ENCODE peak calls at places on chromosomes 3 and 15, in five cellular contexts. One of them, this sample, is unnamed.

GRCh38 chr15:49282366-49282765 is 112.3 kb downstream of the GALK2 start:
- DNase-seq in spleen: no peak
- DNase-seq in endodermal cell: no peak
- DNase-seq in neural crest cell: no peak
- DNase-seq in body of pancreas: no peak
- DNase-seq in this sample: no peak

GRCh38 chr3:180275176-180275575 is 238.4 kb upstream of the PEX5L start:
- DNase-seq in neural crest cell: no peak
- DNase-seq in body of pancreas: no peak
- DNase-seq in endodermal cell: no peak
- DNase-seq in spleen: no peak
- DNase-seq in this sample: no peak

GRCh38 chr15:66609876-66610275 is 44.1 kb upstream of the LCTL start:
- DNase-seq in neural crest cell: no peak
- DNase-seq in spleen: peak; percentile 39
- DNase-seq in body of pancreas: no peak
- DNase-seq in endodermal cell: peak; percentile 43
- DNase-seq in this sample: no peak

GRCh38 chr3:55180936-55181535 is 253.2 kb upstream of the LRTM1 start:
- DNase-seq in body of pancreas: peak; percentile 31
- DNase-seq in spleen: no peak
- DNase-seq in endodermal cell: peak; percentile 58
- DNase-seq in neural crest cell: peak; percentile 40
- DNase-seq in this sample: peak; percentile 38

GRCh38 chr3:88610820-88611219 is 461.1 kb downstream of the C3orf38 start:
- DNase-seq in neural crest cell: no peak
- DNase-seq in spleen: no peak
- DNase-seq in endodermal cell: no peak
- DNase-seq in body of pancreas: no peak
- DNase-seq in this sample: no peak

GRCh38 chr3:195908439-195909293 is at the start of gene TNK2:
- DNase-seq in body of pancreas: peak; percentile 31
- DNase-seq in neural crest cell: no peak
- DNase-seq in spleen: peak; percentile 92
- DNase-seq in endodermal cell: peak; percentile 83
- DNase-seq in this sample: peak; percentile 44

GRCh38 chr3:36992806-36993325 is at the start of gene EPM2AIP1:
- DNase-seq in body of pancreas: no peak
- DNase-seq in endodermal cell: peak; percentile 100
- DNase-seq in neural crest cell: no peak
- DNase-seq in spleen: peak; percentile 96
- DNase-seq in this sample: peak; percentile 80

GRCh38 chr15:46280753-46281521 is 646.1 kb downstream of the SQOR start:
- DNase-seq in neural crest cell: no peak
- DNase-seq in body of pancreas: peak; percentile 53
- DNase-seq in spleen: no peak
- DNase-seq in endodermal cell: peak; percentile 72
- DNase-seq in this sample: no peak

DNA sequence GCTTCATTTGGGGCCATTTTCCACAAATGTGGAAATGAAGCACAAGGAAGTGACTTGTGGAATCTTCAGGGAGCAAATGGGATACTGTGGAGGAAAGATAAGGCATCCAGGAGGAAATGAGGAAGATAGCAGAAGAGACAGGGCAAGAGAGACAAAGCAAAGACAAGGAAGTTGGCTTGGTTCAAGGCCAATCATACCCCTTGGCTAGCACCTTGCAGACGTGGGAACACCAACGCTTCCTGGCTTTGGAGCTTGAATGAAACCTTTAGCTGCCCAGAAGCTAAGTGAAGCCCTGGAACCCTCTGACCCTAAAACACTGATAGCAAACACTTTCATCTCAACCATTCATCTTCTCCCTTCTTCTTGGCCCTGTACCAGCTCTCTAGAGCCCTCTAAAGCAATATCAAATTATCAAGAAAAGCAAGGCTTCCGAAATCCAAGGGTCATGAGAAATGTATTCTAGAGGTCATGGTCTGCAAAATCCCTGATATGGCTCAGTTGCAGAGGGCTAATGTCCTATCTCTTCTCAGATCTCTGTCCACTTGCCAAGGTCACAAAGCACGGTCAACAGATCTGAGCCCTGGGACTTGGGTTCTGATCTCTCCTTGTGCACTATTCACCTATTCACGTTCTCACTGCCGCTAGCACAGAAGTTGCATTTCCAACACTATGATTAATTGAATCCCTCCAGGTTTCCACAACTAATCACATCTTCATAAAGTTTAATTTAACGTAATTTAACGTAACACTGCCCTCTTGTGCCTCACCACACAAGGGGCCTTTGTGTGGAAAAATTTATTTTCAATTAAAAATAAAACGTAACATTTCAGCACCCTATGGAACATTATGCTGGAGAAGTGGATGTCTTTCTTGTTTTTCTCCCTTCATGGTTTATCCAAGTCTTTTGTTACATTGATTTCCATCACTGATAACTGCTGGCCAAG is 557.6 kb upstream of the ADAMTS9 start:
- DNase-seq in spleen: no peak
- DNase-seq in neural crest cell: no peak
- DNase-seq in endodermal cell: no peak
- DNase-seq in body of pancreas: no peak
- DNase-seq in this sample: no peak
- TF ChIP-seq CTCF in spleen: no peak
- TF ChIP-seq CTCF in neural crest cell: peak; percentile 56
- TF ChIP-seq CTCF in endodermal cell: peak; percentile 60
- TF ChIP-seq CTCF in body of pancreas: peak; percentile 25
- TF ChIP-seq CTCF in this sample: no peak

GRCh38 chr3:72633101-72633500 is 215.1 kb downstream of the SHQ1 start:
- DNase-seq in body of pancreas: no peak
- DNase-seq in endodermal cell: no peak
- DNase-seq in spleen: no peak
- DNase-seq in neural crest cell: no peak
- DNase-seq in this sample: no peak

GRCh38 chr3:72633534-72633933 is 214.7 kb downstream of the SHQ1 start:
- DNase-seq in spleen: no peak
- DNase-seq in neural crest cell: no peak
- DNase-seq in body of pancreas: no peak
- DNase-seq in endodermal cell: no peak
- DNase-seq in this sample: no peak

GRCh38 chr3:72636947-72637647 is 211.1 kb downstream of the SHQ1 start:
- DNase-seq in body of pancreas: no peak
- DNase-seq in endodermal cell: no peak
- DNase-seq in spleen: no peak
- DNase-seq in neural crest cell: no peak
- DNase-seq in this sample: no peak

GRCh38 chr3:72634128-72634527 is 214.1 kb downstream of the SHQ1 start:
- DNase-seq in endodermal cell: no peak
- DNase-seq in neural crest cell: no peak
- DNase-seq in body of pancreas: no peak
- DNase-seq in spleen: no peak
- DNase-seq in this sample: no peak

DNA sequence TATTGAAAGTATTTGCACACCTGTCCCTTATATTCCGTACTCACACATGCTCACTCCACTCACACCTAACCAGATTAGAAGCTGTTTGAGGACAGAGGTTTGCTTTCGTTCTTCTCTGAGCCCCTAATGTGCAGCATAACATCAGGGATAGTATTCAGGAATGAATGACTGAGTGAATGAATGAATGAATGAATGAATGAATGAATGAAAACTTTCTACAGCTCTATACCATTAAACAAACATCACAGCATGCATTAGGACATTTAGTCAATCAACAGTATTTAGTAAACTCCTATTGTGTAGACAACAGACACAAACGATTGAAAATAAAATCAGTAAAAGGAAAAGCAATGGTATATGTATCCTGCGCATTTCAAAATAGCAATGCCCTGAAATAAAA is 212.7 kb downstream of the SHQ1 start:
- DNase-seq in endodermal cell: no peak
- DNase-seq in spleen: no peak
- DNase-seq in body of pancreas: no peak
- DNase-seq in neural crest cell: no peak
- DNase-seq in this sample: no peak
- TF ChIP-seq CTCF in endodermal cell: no peak
- TF ChIP-seq CTCF in spleen: no peak
- TF ChIP-seq CTCF in body of pancreas: no peak
- TF ChIP-seq CTCF in neural crest cell: no peak
- TF ChIP-seq CTCF in this sample: no peak

DNA sequence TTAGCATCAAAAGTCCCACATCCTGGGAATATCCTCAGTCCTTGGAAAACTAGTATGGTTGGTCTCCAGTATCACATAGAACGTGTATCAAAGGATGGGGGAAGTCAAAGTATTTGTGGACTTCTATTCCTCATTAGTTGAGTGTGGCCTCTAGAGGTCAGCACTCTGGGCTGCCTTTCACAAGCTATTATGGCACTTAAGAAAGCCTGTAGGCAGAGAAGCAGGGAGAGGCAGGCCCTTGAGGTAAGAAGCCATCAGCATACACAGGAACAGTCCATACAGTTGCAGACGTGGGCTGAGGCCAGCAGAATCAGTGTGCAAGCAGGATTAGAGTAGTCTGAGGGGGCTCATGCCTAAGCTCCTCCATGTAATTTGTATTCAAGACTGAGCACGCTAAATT is 341.7 kb downstream of the CLSTN2 start:
- DNase-seq in endodermal cell: peak; percentile 78
- DNase-seq in spleen: no peak
- DNase-seq in neural crest cell: peak; percentile 4
- DNase-seq in body of pancreas: peak; percentile 13
- DNase-seq in this sample: no peak
- TF ChIP-seq CTCF in endodermal cell: peak; percentile 78
- TF ChIP-seq CTCF in spleen: no peak
- TF ChIP-seq CTCF in neural crest cell: peak; percentile 34
- TF ChIP-seq CTCF in body of pancreas: peak; percentile 28
- TF ChIP-seq CTCF in this sample: peak; percentile 36

GRCh38 chr3:191985691-191986090 is 524.7 kb downstream of the PYDC2 start:
- DNase-seq in body of pancreas: no peak
- DNase-seq in endodermal cell: no peak
- DNase-seq in spleen: no peak
- DNase-seq in neural crest cell: no peak
- DNase-seq in this sample: no peak

GRCh38 chr3:191982481-191982880 is 521.5 kb downstream of the PYDC2 start:
- DNase-seq in body of pancreas: no peak
- DNase-seq in neural crest cell: no peak
- DNase-seq in spleen: no peak
- DNase-seq in endodermal cell: no peak
- DNase-seq in this sample: no peak

DNA sequence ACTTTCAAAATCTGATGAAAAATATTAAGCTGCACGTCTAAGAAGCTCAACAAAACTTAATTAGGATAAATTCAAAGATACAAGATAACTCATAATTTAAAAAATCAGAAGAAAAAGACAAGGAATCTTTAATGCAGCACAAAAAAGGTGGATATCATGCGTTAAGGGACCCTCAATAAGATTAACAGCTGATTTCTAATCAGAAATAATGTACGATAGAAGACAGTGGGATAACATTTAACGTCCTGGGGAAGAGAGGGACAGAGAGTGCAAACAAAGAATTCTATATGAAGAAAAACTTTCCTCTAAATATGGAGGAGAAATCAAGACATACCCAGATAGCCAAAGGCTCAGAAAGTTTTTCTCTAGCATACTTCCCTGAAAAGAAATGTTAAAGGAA is 519.5 kb downstream of the PYDC2 start:
- DNase-seq in endodermal cell: no peak
- DNase-seq in body of pancreas: no peak
- DNase-seq in neural crest cell: no peak
- DNase-seq in spleen: no peak
- DNase-seq in this sample: no peak
- TF ChIP-seq CTCF in endodermal cell: no peak
- TF ChIP-seq CTCF in body of pancreas: no peak
- TF ChIP-seq CTCF in neural crest cell: no peak
- TF ChIP-seq CTCF in spleen: no peak
- TF ChIP-seq CTCF in this sample: no peak

GRCh38 chr3:63937661-63938651 is 25.8 kb upstream of the SCAANT1 start:
- DNase-seq in body of pancreas: no peak
- DNase-seq in neural crest cell: no peak
- DNase-seq in spleen: no peak
- DNase-seq in endodermal cell: no peak
- DNase-seq in this sample: no peak
- TF ChIP-seq CTCF in body of pancreas: no peak
- TF ChIP-seq CTCF in neural crest cell: no peak
- TF ChIP-seq CTCF in spleen: no peak
- TF ChIP-seq CTCF in endodermal cell: no peak
- TF ChIP-seq CTCF in this sample: no peak

DNA sequence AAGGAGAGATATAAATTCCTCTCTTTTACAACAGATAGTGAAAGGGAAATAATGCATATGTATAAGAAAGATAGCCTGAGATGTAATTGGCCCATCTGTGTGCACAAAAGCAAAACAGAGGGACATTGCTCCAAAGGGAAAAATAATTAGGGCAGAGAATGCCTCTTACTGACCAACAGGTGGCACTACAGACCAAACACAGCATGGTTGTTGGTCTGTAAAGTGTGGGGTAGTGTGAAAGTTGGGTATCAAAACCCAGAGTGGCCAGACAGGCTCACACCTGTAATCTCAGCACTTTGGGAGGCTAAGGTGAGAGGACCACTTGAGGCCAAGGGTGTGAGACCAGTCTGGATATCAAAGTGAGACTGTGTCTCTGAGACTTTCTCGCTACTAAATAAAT is 4.5 kb upstream of the TLNRD1 start:
- DNase-seq in endodermal cell: no peak
- DNase-seq in neural crest cell: no peak
- DNase-seq in body of pancreas: no peak
- DNase-seq in spleen: no peak
- DNase-seq in this sample: no peak
- TF ChIP-seq CTCF in endodermal cell: peak; percentile 84
- TF ChIP-seq CTCF in neural crest cell: peak; percentile 62
- TF ChIP-seq CTCF in body of pancreas: peak; percentile 21
- TF ChIP-seq CTCF in spleen: no peak
- TF ChIP-seq CTCF in this sample: peak; percentile 33

This sample was measured in nephron progenitor cell.